ENCODE peak calls at places on chromosomes 11 and 22, in five cellular contexts. One of them, this sample, is unnamed.

GRCh38 chr22:40294696-40295095 is 51.6 kb upstream of the ADSL start:
- DNase-seq in Caco-2: no peak
- DNase-seq in NCI-H345: no peak
- DNase-seq in stimulated activated CD4-positive, alpha-beta T cell treated with anti-CD3 and anti-CD28 coated beads, Interleukin-1b, Interleukin-23, amount 100 ng/mL, for 1 hour: no peak
- DNase-seq in dorsolateral prefrontal cortex: no peak
- DNase-seq in this sample: no peak

GRCh38 chr11:46555269-46556054 is 38.4 kb downstream of the AMBRA1 start:
- DNase-seq in Caco-2: no peak
- DNase-seq in NCI-H345: no peak
- DNase-seq in stimulated activated CD4-positive, alpha-beta T cell treated with anti-CD3 and anti-CD28 coated beads, Interleukin-1b, Interleukin-23, amount 100 ng/mL, for 1 hour: no peak
- DNase-seq in dorsolateral prefrontal cortex: no peak
- DNase-seq in this sample: no peak

GRCh38 chr11:121311373-121311772 is 18.8 kb downstream of the SC5D start:
- DNase-seq in Caco-2: no peak
- DNase-seq in NCI-H345: no peak
- DNase-seq in stimulated activated CD4-positive, alpha-beta T cell treated with anti-CD3 and anti-CD28 coated beads, Interleukin-1b, Interleukin-23, amount 100 ng/mL, for 1 hour: no peak
- DNase-seq in dorsolateral prefrontal cortex: no peak
- DNase-seq in this sample: no peak

GRCh38 chr11:68313574-68314202 is 1.3 kb downstream of the LRP5 start:
- DNase-seq in Caco-2: peak; percentile 64
- DNase-seq in NCI-H345: no peak
- DNase-seq in stimulated activated CD4-positive, alpha-beta T cell treated with anti-CD3 and anti-CD28 coated beads, Interleukin-1b, Interleukin-23, amount 100 ng/mL, for 1 hour: no peak
- DNase-seq in dorsolateral prefrontal cortex: no peak
- DNase-seq in this sample: no peak

GRCh38 chr11:46367244-46367915 is 14.1 kb upstream of the MDK start:
- DNase-seq in Caco-2: no peak
- DNase-seq in NCI-H345: peak; percentile 38
- DNase-seq in stimulated activated CD4-positive, alpha-beta T cell treated with anti-CD3 and anti-CD28 coated beads, Interleukin-1b, Interleukin-23, amount 100 ng/mL, for 1 hour: peak; percentile 49
- DNase-seq in dorsolateral prefrontal cortex: peak; percentile 69
- DNase-seq in this sample: peak; percentile 42

GRCh38 chr11:69102732-69103615 is 52.8 kb upstream of the SMIM38 start:
- DNase-seq in Caco-2: peak; percentile 70
- DNase-seq in NCI-H345: no peak
- DNase-seq in stimulated activated CD4-positive, alpha-beta T cell treated with anti-CD3 and anti-CD28 coated beads, Interleukin-1b, Interleukin-23, amount 100 ng/mL, for 1 hour: no peak
- DNase-seq in dorsolateral prefrontal cortex: no peak
- DNase-seq in this sample: no peak

GRCh38 chr11:45974806-45975205 is 52.4 kb downstream of the LARGE2 start:
- DNase-seq in Caco-2: no peak
- DNase-seq in NCI-H345: no peak
- DNase-seq in stimulated activated CD4-positive, alpha-beta T cell treated with anti-CD3 and anti-CD28 coated beads, Interleukin-1b, Interleukin-23, amount 100 ng/mL, for 1 hour: no peak
- DNase-seq in dorsolateral prefrontal cortex: no peak
- DNase-seq in this sample: no peak

GRCh38 chr11:113468666-113469345 is 6.4 kb downstream of the DRD2 start:
- DNase-seq in Caco-2: no peak
- DNase-seq in NCI-H345: no peak
- DNase-seq in stimulated activated CD4-positive, alpha-beta T cell treated with anti-CD3 and anti-CD28 coated beads, Interleukin-1b, Interleukin-23, amount 100 ng/mL, for 1 hour: no peak
- DNase-seq in dorsolateral prefrontal cortex: no peak
- DNase-seq in this sample: no peak

GRCh38 chr22:28884754-28885375 is 1.5 kb downstream of the ZNRF3 start:
- DNase-seq in Caco-2: no peak
- DNase-seq in NCI-H345: no peak
- DNase-seq in stimulated activated CD4-positive, alpha-beta T cell treated with anti-CD3 and anti-CD28 coated beads, Interleukin-1b, Interleukin-23, amount 100 ng/mL, for 1 hour: no peak
- DNase-seq in dorsolateral prefrontal cortex: no peak
- DNase-seq in this sample: no peak

GRCh38 chr11:60119708-60120107 is 31.2 kb downstream of the MS4A2 start:
- DNase-seq in Caco-2: no peak
- DNase-seq in NCI-H345: no peak
- DNase-seq in stimulated activated CD4-positive, alpha-beta T cell treated with anti-CD3 and anti-CD28 coated beads, Interleukin-1b, Interleukin-23, amount 100 ng/mL, for 1 hour: no peak
- DNase-seq in dorsolateral prefrontal cortex: no peak
- DNase-seq in this sample: no peak

GRCh38 chr11:70525466-70525865 is 127.1 kb downstream of the CTTN start:
- DNase-seq in Caco-2: peak; percentile 21
- DNase-seq in NCI-H345: no peak
- DNase-seq in stimulated activated CD4-positive, alpha-beta T cell treated with anti-CD3 and anti-CD28 coated beads, Interleukin-1b, Interleukin-23, amount 100 ng/mL, for 1 hour: no peak
- DNase-seq in dorsolateral prefrontal cortex: no peak
- DNase-seq in this sample: no peak

GRCh38 chr11:73239571-73240189 is 21.6 kb downstream of the P2RY2 start:
- DNase-seq in Caco-2: peak; percentile 32
- DNase-seq in NCI-H345: no peak
- DNase-seq in stimulated activated CD4-positive, alpha-beta T cell treated with anti-CD3 and anti-CD28 coated beads, Interleukin-1b, Interleukin-23, amount 100 ng/mL, for 1 hour: no peak
- DNase-seq in dorsolateral prefrontal cortex: no peak
- DNase-seq in this sample: no peak

GRCh38 chr22:45207981-45208664 is 32.6 kb downstream of the KIAA0930 start:
- DNase-seq in Caco-2: no peak
- DNase-seq in NCI-H345: no peak
- DNase-seq in stimulated activated CD4-positive, alpha-beta T cell treated with anti-CD3 and anti-CD28 coated beads, Interleukin-1b, Interleukin-23, amount 100 ng/mL, for 1 hour: no peak
- DNase-seq in dorsolateral prefrontal cortex: no peak
- DNase-seq in this sample: no peak

GRCh38 chr22:39207141-39208012 is 37.4 kb downstream of the PDGFB start:
- DNase-seq in Caco-2: peak; percentile 31
- DNase-seq in NCI-H345: no peak
- DNase-seq in stimulated activated CD4-positive, alpha-beta T cell treated with anti-CD3 and anti-CD28 coated beads, Interleukin-1b, Interleukin-23, amount 100 ng/mL, for 1 hour: no peak
- DNase-seq in dorsolateral prefrontal cortex: no peak
- DNase-seq in this sample: no peak

GRCh38 chr11:110331626-110332025 is 35.2 kb upstream of the RDX start:
- DNase-seq in Caco-2: no peak
- DNase-seq in NCI-H345: no peak
- DNase-seq in stimulated activated CD4-positive, alpha-beta T cell treated with anti-CD3 and anti-CD28 coated beads, Interleukin-1b, Interleukin-23, amount 100 ng/mL, for 1 hour: no peak
- DNase-seq in dorsolateral prefrontal cortex: no peak
- DNase-seq in this sample: no peak

GRCh38 chr22:47046411-47047065 is 284.1 kb downstream of the TBC1D22A start:
- DNase-seq in Caco-2: no peak
- DNase-seq in NCI-H345: no peak
- DNase-seq in stimulated activated CD4-positive, alpha-beta T cell treated with anti-CD3 and anti-CD28 coated beads, Interleukin-1b, Interleukin-23, amount 100 ng/mL, for 1 hour: no peak
- DNase-seq in dorsolateral prefrontal cortex: no peak
- DNase-seq in this sample: no peak

GRCh38 chr22:50260434-50260800 is 1.1 kb downstream of the MAPK12 start:
- DNase-seq in Caco-2: no peak
- DNase-seq in NCI-H345: no peak
- DNase-seq in stimulated activated CD4-positive, alpha-beta T cell treated with anti-CD3 and anti-CD28 coated beads, Interleukin-1b, Interleukin-23, amount 100 ng/mL, for 1 hour: no peak
- DNase-seq in dorsolateral prefrontal cortex: no peak
- DNase-seq in this sample: no peak

GRCh38 chr11:61369372-61370348 is 7.5 kb downstream of the TMEM138 start:
- DNase-seq in Caco-2: no peak
- DNase-seq in NCI-H345: no peak
- DNase-seq in stimulated activated CD4-positive, alpha-beta T cell treated with anti-CD3 and anti-CD28 coated beads, Interleukin-1b, Interleukin-23, amount 100 ng/mL, for 1 hour: no peak
- DNase-seq in dorsolateral prefrontal cortex: no peak
- DNase-seq in this sample: no peak

GRCh38 chr11:76241243-76242000 is 35.1 kb upstream of the WNT11 start:
- DNase-seq in Caco-2: no peak
- DNase-seq in NCI-H345: no peak
- DNase-seq in stimulated activated CD4-positive, alpha-beta T cell treated with anti-CD3 and anti-CD28 coated beads, Interleukin-1b, Interleukin-23, amount 100 ng/mL, for 1 hour: no peak
- DNase-seq in dorsolateral prefrontal cortex: no peak
- DNase-seq in this sample: no peak

GRCh38 chr22:40512426-40513136 is 123.9 kb downstream of the MRTFA start:
- DNase-seq in Caco-2: no peak
- DNase-seq in NCI-H345: no peak
- DNase-seq in stimulated activated CD4-positive, alpha-beta T cell treated with anti-CD3 and anti-CD28 coated beads, Interleukin-1b, Interleukin-23, amount 100 ng/mL, for 1 hour: no peak
- DNase-seq in dorsolateral prefrontal cortex: no peak
- DNase-seq in this sample: no peak

GRCh38 chr22:27526851-27527250 is 274.7 kb downstream of the MN1 start:
- DNase-seq in Caco-2: no peak
- DNase-seq in NCI-H345: no peak
- DNase-seq in stimulated activated CD4-positive, alpha-beta T cell treated with anti-CD3 and anti-CD28 coated beads, Interleukin-1b, Interleukin-23, amount 100 ng/mL, for 1 hour: no peak
- DNase-seq in dorsolateral prefrontal cortex: no peak
- DNase-seq in this sample: no peak

GRCh38 chr22:22813126-22814075 is 74.2 kb upstream of the IGLL5 start:
- DNase-seq in Caco-2: no peak
- DNase-seq in NCI-H345: no peak
- DNase-seq in stimulated activated CD4-positive, alpha-beta T cell treated with anti-CD3 and anti-CD28 coated beads, Interleukin-1b, Interleukin-23, amount 100 ng/mL, for 1 hour: no peak
- DNase-seq in dorsolateral prefrontal cortex: no peak
- DNase-seq in this sample: no peak

GRCh38 chr11:74018331-74019005 is 9.6 kb upstream of the UCP3 start:
- DNase-seq in Caco-2: no peak
- DNase-seq in NCI-H345: no peak
- DNase-seq in stimulated activated CD4-positive, alpha-beta T cell treated with anti-CD3 and anti-CD28 coated beads, Interleukin-1b, Interleukin-23, amount 100 ng/mL, for 1 hour: no peak
- DNase-seq in dorsolateral prefrontal cortex: peak; percentile 75
- DNase-seq in this sample: no peak

GRCh38 chr22:36682835-36683234 is 20.7 kb downstream of the CACNG2 start:
- DNase-seq in Caco-2: no peak
- DNase-seq in NCI-H345: no peak
- DNase-seq in stimulated activated CD4-positive, alpha-beta T cell treated with anti-CD3 and anti-CD28 coated beads, Interleukin-1b, Interleukin-23, amount 100 ng/mL, for 1 hour: no peak
- DNase-seq in dorsolateral prefrontal cortex: no peak
- DNase-seq in this sample: no peak

GRCh38 chr11:69876013-69876412 is 56.8 kb upstream of the FGF3 start:
- DNase-seq in Caco-2: no peak
- DNase-seq in NCI-H345: no peak
- DNase-seq in stimulated activated CD4-positive, alpha-beta T cell treated with anti-CD3 and anti-CD28 coated beads, Interleukin-1b, Interleukin-23, amount 100 ng/mL, for 1 hour: no peak
- DNase-seq in dorsolateral prefrontal cortex: peak; percentile 21
- DNase-seq in this sample: no peak

GRCh38 chr22:39205344-39206021 is 39.3 kb downstream of the PDGFB start:
- DNase-seq in Caco-2: peak; percentile 43
- DNase-seq in NCI-H345: no peak
- DNase-seq in stimulated activated CD4-positive, alpha-beta T cell treated with anti-CD3 and anti-CD28 coated beads, Interleukin-1b, Interleukin-23, amount 100 ng/mL, for 1 hour: no peak
- DNase-seq in dorsolateral prefrontal cortex: no peak
- DNase-seq in this sample: no peak

GRCh38 chr22:43437871-43438475 is 26.2 kb downstream of the MPPED1 start:
- DNase-seq in Caco-2: no peak
- DNase-seq in NCI-H345: no peak
- DNase-seq in stimulated activated CD4-positive, alpha-beta T cell treated with anti-CD3 and anti-CD28 coated beads, Interleukin-1b, Interleukin-23, amount 100 ng/mL, for 1 hour: no peak
- DNase-seq in dorsolateral prefrontal cortex: no peak
- DNase-seq in this sample: no peak

GRCh38 chr22:40716116-40716515 is 36.8 kb downstream of the MCHR1 start:
- DNase-seq in Caco-2: no peak
- DNase-seq in NCI-H345: no peak
- DNase-seq in stimulated activated CD4-positive, alpha-beta T cell treated with anti-CD3 and anti-CD28 coated beads, Interleukin-1b, Interleukin-23, amount 100 ng/mL, for 1 hour: no peak
- DNase-seq in dorsolateral prefrontal cortex: no peak
- DNase-seq in this sample: no peak

GRCh38 chr11:2522636-2523255 is 77.9 kb downstream of the KCNQ1 start:
- DNase-seq in Caco-2: peak; percentile 29
- DNase-seq in NCI-H345: no peak
- DNase-seq in stimulated activated CD4-positive, alpha-beta T cell treated with anti-CD3 and anti-CD28 coated beads, Interleukin-1b, Interleukin-23, amount 100 ng/mL, for 1 hour: no peak
- DNase-seq in dorsolateral prefrontal cortex: peak; percentile 16
- DNase-seq in this sample: no peak

GRCh38 chr22:50326959-50327710 is at the start of gene DENND6B:
- DNase-seq in Caco-2: peak; percentile 61
- DNase-seq in NCI-H345: peak; percentile 75
- DNase-seq in stimulated activated CD4-positive, alpha-beta T cell treated with anti-CD3 and anti-CD28 coated beads, Interleukin-1b, Interleukin-23, amount 100 ng/mL, for 1 hour: peak; percentile 27
- DNase-seq in dorsolateral prefrontal cortex: peak; percentile 77
- DNase-seq in this sample: peak; percentile 53

GRCh38 chr11:34065505-34066203 is 14.1 kb downstream of the CAPRIN1 start:
- DNase-seq in Caco-2: no peak
- DNase-seq in NCI-H345: no peak
- DNase-seq in stimulated activated CD4-positive, alpha-beta T cell treated with anti-CD3 and anti-CD28 coated beads, Interleukin-1b, Interleukin-23, amount 100 ng/mL, for 1 hour: no peak
- DNase-seq in dorsolateral prefrontal cortex: no peak
- DNase-seq in this sample: no peak

GRCh38 chr11:45663486-45664375 is 1.7 kb downstream of the CHST1 start:
- DNase-seq in Caco-2: no peak
- DNase-seq in NCI-H345: peak; percentile 16
- DNase-seq in stimulated activated CD4-positive, alpha-beta T cell treated with anti-CD3 and anti-CD28 coated beads, Interleukin-1b, Interleukin-23, amount 100 ng/mL, for 1 hour: no peak
- DNase-seq in dorsolateral prefrontal cortex: no peak
- DNase-seq in this sample: no peak

GRCh38 chr22:17810570-17811116 is 36.4 kb upstream of the BID start:
- DNase-seq in Caco-2: no peak
- DNase-seq in NCI-H345: no peak
- DNase-seq in stimulated activated CD4-positive, alpha-beta T cell treated with anti-CD3 and anti-CD28 coated beads, Interleukin-1b, Interleukin-23, amount 100 ng/mL, for 1 hour: no peak
- DNase-seq in dorsolateral prefrontal cortex: no peak
- DNase-seq in this sample: no peak

GRCh38 chr11:90423378-90423777 is 200.5 kb upstream of the CHORDC1 start:
- DNase-seq in Caco-2: no peak
- DNase-seq in NCI-H345: no peak
- DNase-seq in stimulated activated CD4-positive, alpha-beta T cell treated with anti-CD3 and anti-CD28 coated beads, Interleukin-1b, Interleukin-23, amount 100 ng/mL, for 1 hour: no peak
- DNase-seq in dorsolateral prefrontal cortex: no peak
- DNase-seq in this sample: no peak

GRCh38 chr11:1892116-1892515 is 421 bp upstream of the PRR33 start:
- DNase-seq in Caco-2: no peak
- DNase-seq in NCI-H345: no peak
- DNase-seq in stimulated activated CD4-positive, alpha-beta T cell treated with anti-CD3 and anti-CD28 coated beads, Interleukin-1b, Interleukin-23, amount 100 ng/mL, for 1 hour: no peak
- DNase-seq in dorsolateral prefrontal cortex: no peak
- DNase-seq in this sample: no peak

This sample was measured in activated CD4-positive, CD25-positive, alpha-beta regulatory T cell.